ENCODE peak calls at places on chromosomes 1 and 21, in five cellular contexts. D is upper lobe of right lung, Y is RWPE1, O is AG10803, R is Peyer's patch. W is an unnamed sample.

GRCh38 chr1:117886101-117886795 is 43.2 kb downstream of the GDAP2 start:
- DNase-seq in O (peak; percentile 65), R (no peak), Y (no peak), D (no peak), W (no peak)

GRCh38 chr1:214076004-214076320 is 88.2 kb downstream of the PROX1 start:
- DNase-seq in R (no peak), Y (no peak), D (no peak), O (no peak), W (no peak)

GRCh38 chr1:204255225-204255624 is 41.4 kb upstream of the GOLT1A start:
- DNase-seq in D (no peak), Y (no peak), O (no peak), R (no peak), W (no peak)

GRCh38 chr1:209609403-209610377 is 26.2 kb downstream of the CAMK1G start:
- DNase-seq in R (no peak), O (no peak), Y (no peak), D (peak; percentile 79), W (no peak)

GRCh38 chr1:150484431-150484830 is 2.8 kb upstream of the TARS2 start:
- DNase-seq in R (peak; percentile 5), Y (peak; percentile 46), D (no peak), O (peak; percentile 70), W (no peak)

GRCh38 chr21:32426592-32427051 is 14.1 kb downstream of the EVA1C start:
- DNase-seq in Y (peak; percentile 41), O (peak; percentile 68), R (no peak), D (peak; percentile 20), W (no peak)

GRCh38 chr1:192544983-192545393 is 30.6 kb upstream of the RGS1 start:
- DNase-seq in R (no peak), Y (peak; percentile 30), O (peak; percentile 77), D (no peak), W (no peak)

GRCh38 chr1:93676424-93676823 is 5.2 kb downstream of the BCAR3 start:
- DNase-seq in Y (no peak), R (no peak), O (peak; percentile 34), D (no peak), W (peak; percentile 37)

GRCh38 chr21:38769253-38769780 is 36.4 kb upstream of the ETS2 start:
- DNase-seq in D (no peak), O (peak; percentile 33), Y (no peak), R (no peak), W (no peak)

GRCh38 chr1:61612600-61612999 is 112.3 kb downstream of the TM2D1 start:
- DNase-seq in R (no peak), O (no peak), D (no peak), Y (no peak), W (no peak)

GRCh38 chr1:119139393-119139792 is 1.1 kb downstream of the WARS2 start:
- DNase-seq in D (no peak), O (no peak), Y (no peak), R (no peak), W (no peak)

GRCh38 chr1:183433703-183434102 is 15.5 kb upstream of the NMNAT2 start:
- DNase-seq in O (no peak), R (no peak), D (no peak), Y (no peak), W (no peak)

GRCh38 chr1:167077128-167077867 is 12.9 kb downstream of the GPA33 start:
- DNase-seq in R (no peak), O (no peak), Y (no peak), D (no peak), W (no peak)

GRCh38 chr1:69836961-69837636 is 269.4 kb downstream of the LRRC7 start:
- DNase-seq in D (no peak), Y (no peak), R (no peak), O (peak; percentile 46), W (no peak)

GRCh38 chr21:35824136-35824535 is 236.2 kb downstream of the SETD4 start:
- DNase-seq in R (no peak), Y (no peak), O (no peak), D (no peak), W (no peak)

GRCh38 chr1:221979461-221980032 is 237.7 kb upstream of the DUSP10 start:
- DNase-seq in Y (peak; percentile 43), D (no peak), R (no peak), O (no peak), W (no peak)

GRCh38 chr1:39105841-39106765 is 80.0 kb downstream of the NDUFS5 start:
- DNase-seq in Y (peak; percentile 41), O (peak; percentile 38), R (peak; percentile 57), D (peak; percentile 80), W (no peak)

GRCh38 chr1:174023438-174023837 is 1.3 kb upstream of the RC3H1 start:
- DNase-seq in R (peak; percentile 73), O (peak; percentile 28), D (no peak), Y (no peak), W (no peak)

GRCh38 chr1:109547412-109548320 is 749 bp upstream of the GNAI3 start:
- DNase-seq in O (no peak), Y (no peak), R (peak; percentile 66), D (no peak), W (no peak)

GRCh38 chr1:1782399-1783221 is 4.3 kb upstream of the NADK start:
- DNase-seq in O (peak; percentile 67), Y (peak; percentile 64), R (peak; percentile 85), D (peak; percentile 88), W (no peak)

GRCh38 chr1:18155881-18156385 is 48.3 kb downstream of the IGSF21 start:
- DNase-seq in O (no peak), Y (no peak), D (no peak), R (no peak), W (peak; percentile 62)

GRCh38 chr21:18274370-18274769 is 29.7 kb downstream of the CHODL start:
- DNase-seq in D (no peak), O (no peak), R (no peak), Y (no peak), W (no peak)

GRCh38 chr1:243732627-243733026 is 117.4 kb downstream of the AKT3 start:
- DNase-seq in R (no peak), O (no peak), Y (no peak), D (no peak), W (no peak)

GRCh38 chr1:171418546-171418945 is 66.8 kb upstream of the PRRC2C start:
- DNase-seq in O (no peak), D (no peak), Y (no peak), R (no peak), W (no peak)

GRCh38 chr1:70490153-70490552 is 79.1 kb downstream of the CTH start:
- DNase-seq in D (no peak), R (no peak), Y (no peak), O (no peak), W (no peak)

GRCh38 chr1:173714441-173714758 is 381 bp upstream of the KLHL20 start:
- DNase-seq in R (no peak), D (no peak), O (no peak), Y (no peak), W (no peak)

GRCh38 chr21:35952651-35953340 is 107.5 kb downstream of the SETD4 start:
- DNase-seq in R (no peak), O (no peak), D (no peak), Y (no peak), W (no peak)

DNA sequence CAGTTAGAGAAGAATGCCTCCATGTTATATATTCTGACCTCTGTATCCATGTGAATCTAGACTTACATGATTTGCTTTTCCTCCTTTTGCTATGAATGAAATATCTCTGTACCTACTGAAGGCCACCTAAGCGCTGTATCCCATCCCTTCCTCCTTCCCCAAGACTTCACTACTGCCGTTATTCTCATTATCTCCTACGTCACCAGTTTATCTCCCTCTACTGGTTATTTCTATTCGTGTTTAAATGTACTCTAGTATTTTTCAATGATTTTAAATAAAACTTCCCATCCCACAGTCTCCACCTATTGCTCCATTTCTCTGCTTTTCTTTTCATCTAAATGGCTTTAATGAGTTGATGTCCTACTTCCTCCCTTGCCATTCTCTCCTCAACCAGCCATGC is 110.0 kb downstream of the KCTD3 start:
- DNase-seq in Y (no peak), O (no peak), R (no peak), D (no peak), W (no peak)
- TF ChIP-seq CTCF in Y (no peak), O (peak; percentile 8), R (no peak), D (no peak), W (peak; percentile 14)

DNA sequence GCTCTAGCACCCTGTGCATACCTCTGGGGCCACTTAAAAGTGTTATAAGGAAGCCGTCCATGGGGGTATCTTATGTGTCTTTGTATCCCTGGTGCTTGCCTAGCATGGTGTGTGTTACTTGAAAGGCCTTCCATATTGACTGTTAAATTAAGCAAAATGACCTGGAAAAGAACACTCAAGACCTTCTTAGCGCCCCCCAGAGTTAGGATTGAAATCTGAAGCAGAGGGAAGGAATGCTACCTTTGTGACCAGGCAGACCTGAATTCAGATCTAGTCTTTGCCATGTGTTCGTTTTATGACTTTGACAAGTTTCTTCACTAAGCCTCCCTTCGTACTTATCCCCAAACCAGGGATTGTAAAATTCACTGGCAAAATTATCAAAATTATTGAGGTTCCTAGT is 59.9 kb downstream of the SLC22A15 start:
- DNase-seq in O (no peak), R (no peak), D (no peak), Y (no peak), W (no peak)
- TF ChIP-seq CTCF in O (no peak), R (no peak), D (no peak), Y (no peak), W (no peak)

DNA sequence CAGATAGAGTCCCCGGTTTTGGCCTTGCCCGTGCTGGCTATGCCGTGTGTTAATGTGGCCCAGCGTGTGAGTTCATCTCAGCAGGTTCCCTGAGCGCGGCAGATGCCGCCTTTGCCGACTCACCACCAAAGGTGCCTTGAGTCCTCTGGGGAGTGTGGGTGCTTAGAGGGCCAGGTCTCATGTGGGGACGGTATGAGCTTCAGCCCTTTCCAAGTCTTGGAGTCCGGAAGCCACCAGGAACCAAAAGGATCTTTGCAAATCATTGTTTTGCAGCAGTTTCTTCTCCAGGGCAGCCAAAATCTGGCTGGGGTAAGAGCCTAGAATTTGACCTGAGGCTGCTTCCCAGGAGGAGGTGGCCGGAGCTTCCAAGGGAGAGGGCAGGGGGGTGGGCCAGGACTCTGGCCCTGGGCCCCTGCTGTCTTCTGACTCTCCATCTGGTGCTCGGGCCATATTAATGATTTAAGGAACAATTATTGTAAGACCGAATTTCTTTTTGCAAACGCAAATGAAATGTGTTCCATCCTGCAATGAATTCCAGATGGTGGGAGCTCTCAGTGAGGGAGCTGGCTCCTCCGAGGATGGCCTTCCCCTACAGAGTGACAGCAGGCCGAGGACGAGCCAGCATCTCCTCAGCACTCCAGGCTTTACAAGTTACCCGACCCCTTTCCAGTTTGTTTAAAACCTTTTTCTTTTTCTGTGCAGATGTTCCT is 205.8 kb downstream of the FOXD2 start:
- DNase-seq in R (no peak), Y (no peak), D (no peak), O (peak; percentile 3), W (no peak)
- TF ChIP-seq CTCF in R (no peak), Y (no peak), D (no peak), O (no peak), W (no peak)

DNA sequence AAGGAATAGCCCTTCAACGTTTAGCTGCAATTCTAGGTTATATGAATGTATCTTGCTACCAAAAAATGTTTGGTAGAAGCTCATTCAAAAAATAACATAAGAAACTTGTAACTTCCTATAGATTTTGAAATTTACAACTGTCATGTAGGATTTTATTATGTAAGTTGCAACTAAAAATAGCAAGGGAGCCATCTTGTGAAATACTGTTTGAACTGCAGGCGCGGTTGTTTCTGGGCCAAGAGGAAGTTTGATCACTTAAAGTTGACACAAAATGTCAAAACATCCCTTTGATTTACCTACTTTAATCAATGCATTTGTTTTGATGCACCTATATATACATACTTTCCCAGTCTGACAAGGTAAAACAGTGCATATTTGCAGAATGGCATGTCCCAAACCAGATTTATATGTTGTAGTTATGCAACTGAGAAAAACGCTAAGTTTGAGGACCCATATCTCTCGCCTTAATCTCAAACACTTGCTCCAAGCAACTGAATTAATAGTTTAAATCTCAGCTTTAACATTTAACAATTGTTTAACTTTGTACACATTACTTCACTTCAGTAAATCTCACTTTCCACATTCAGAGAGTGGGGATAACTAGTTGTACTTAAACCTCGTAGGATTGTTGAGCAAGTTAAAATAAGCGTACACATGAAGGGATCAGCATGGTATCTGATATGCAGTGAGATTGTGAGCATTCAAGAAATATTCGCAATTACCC is 63.9 kb downstream of the KCNK2 start:
- DNase-seq in O (peak; percentile 13), Y (peak; percentile 33), D (no peak), R (no peak), W (no peak)
- TF ChIP-seq CTCF in O (peak; percentile 36), Y (peak; percentile 80), D (peak; percentile 42), R (no peak), W (peak; percentile 84)

W was measured in chondrocyte.